ENCODE peak calls at places on chromosomes 3 and 15, in nine cellular contexts. N is astrocyte of the cerebellum, T is heart left ventricle, Q is coronary artery, A is GM20000, H is MM.1S, D is spleen, P is IMR-90, E is A549. W is an unnamed sample.

GRCh38 chr3:14602006-14602803 is 49.4 kb upstream of the CCDC174 start:
- DNase-seq in E (peak), Q (no peak), P (no peak), H (no peak), T (no peak), A (peak), N (no peak), D (no peak), W (no peak)

GRCh38 chr15:77528968-77529319 is 103.8 kb downstream of the LINGO1 start:
- DNase-seq in P (no peak), D (peak), Q (no peak), A (no peak), N (no peak), H (no peak), E (no peak), T (no peak), W (no peak)

GRCh38 chr15:93152264-93152884 is 63.4 kb upstream of the RGMA start:
- DNase-seq in T (no peak), E (no peak), A (no peak), H (no peak), N (no peak), D (peak), Q (no peak), P (no peak), W (peak)

GRCh38 chr3:118938183-118938961 is 96.3 kb downstream of the IGSF11 start:
- DNase-seq in N (no peak), E (peak), T (no peak), A (no peak), Q (no peak), P (peak), H (no peak), D (no peak), W (peak)

GRCh38 chr15:92393287-92393993 is at the start of gene ST8SIA2:
- DNase-seq in A (peak), T (peak), Q (no peak), P (no peak), E (no peak), D (no peak), N (no peak), H (peak), W (peak)

GRCh38 chr3:64214002-64214696 is 11.1 kb downstream of the PRICKLE2 start:
- DNase-seq in T (peak), N (peak), E (no peak), Q (peak), P (peak), D (no peak), H (no peak), A (no peak), W (no peak)

GRCh38 chr3:84961492-84962255 is 2.9 kb downstream of the CADM2 start:
- DNase-seq in T (no peak), Q (no peak), E (no peak), P (no peak), D (no peak), N (no peak), A (no peak), H (no peak), W (no peak)

GRCh38 chr3:159872374-159873109 is 116.1 kb upstream of the IL12A start:
- DNase-seq in N (peak), H (peak), P (peak), D (no peak), A (no peak), Q (no peak), E (peak), T (no peak), W (no peak)

GRCh38 chr3:124964432-124964831 is 29.9 kb upstream of the MUC13 start:
- DNase-seq in T (no peak), D (no peak), N (peak), P (peak), A (no peak), H (no peak), Q (no peak), E (no peak), W (no peak)

GRCh38 chr15:40782609-40783227 is 12.9 kb downstream of the C15orf62 start:
- DNase-seq in A (peak), T (peak), N (no peak), E (peak), D (peak), H (peak), Q (no peak), P (no peak), W (peak)

GRCh38 chr3:13772885-13773745 is 106.8 kb downstream of the WNT7A start:
- DNase-seq in T (no peak), P (no peak), Q (peak), A (no peak), D (no peak), N (no peak), H (no peak), E (no peak), W (no peak)

GRCh38 chr3:171470714-171471227 is 10.6 kb upstream of the TNIK start:
- DNase-seq in D (no peak), P (no peak), Q (no peak), A (no peak), N (no peak), E (no peak), H (no peak), T (no peak), W (no peak)

GRCh38 chr3:63328386-63328785 is 50.3 kb downstream of the SYNPR start:
- DNase-seq in A (no peak), E (no peak), N (peak), Q (no peak), T (no peak), D (no peak), P (peak), H (no peak), W (no peak)

GRCh38 chr3:9430733-9431132 is 33.3 kb downstream of the SETD5 start:
- DNase-seq in N (no peak), T (no peak), E (no peak), D (no peak), Q (no peak), H (no peak), A (no peak), P (no peak), W (no peak)

GRCh38 chr3:167716920-167717319 is 17.8 kb downstream of the PDCD10 start:
- DNase-seq in E (no peak), Q (no peak), A (no peak), P (no peak), D (no peak), T (no peak), N (no peak), H (no peak), W (no peak)

GRCh38 chr3:43176666-43177065 is 70.8 kb upstream of the POMGNT2 start:
- DNase-seq in D (no peak), N (no peak), Q (no peak), H (no peak), E (no peak), T (peak), A (no peak), P (no peak), W (no peak)

GRCh38 chr15:62506217-62506805 is 341.2 kb upstream of the C2CD4B start:
- DNase-seq in T (peak), Q (no peak), D (no peak), N (peak), A (no peak), P (peak), H (no peak), E (peak), W (no peak)

GRCh38 chr3:189714991-189715961 is 84.1 kb downstream of the TP63 start:
- DNase-seq in E (no peak), A (no peak), T (no peak), P (peak), Q (no peak), N (peak), H (no peak), D (no peak), W (no peak)

GRCh38 chr3:48938156-48938555 is 19.5 kb downstream of the ARIH2 start:
- DNase-seq in T (no peak), P (peak), H (no peak), N (no peak), Q (no peak), E (no peak), D (no peak), A (no peak), W (no peak)

GRCh38 chr3:30779686-30780287 is 114.7 kb downstream of the GADL1 start:
- DNase-seq in N (no peak), H (peak), P (peak), E (peak), D (no peak), A (peak), T (no peak), Q (no peak), W (peak)

GRCh38 chr15:79185199-79185598 is 94.6 kb upstream of the RASGRF1 start:
- DNase-seq in Q (no peak), D (no peak), T (no peak), P (no peak), H (peak), N (no peak), A (no peak), E (no peak), W (peak)

GRCh38 chr3:120145498-120146285 is 51.4 kb upstream of the GSK3B start:
- DNase-seq in P (peak), N (no peak), D (no peak), T (no peak), A (no peak), Q (no peak), E (peak), H (peak), W (peak)

GRCh38 chr3:46541856-46542255 is 24.2 kb downstream of the LRRC2 start:
- DNase-seq in Q (no peak), T (no peak), D (no peak), H (no peak), P (no peak), E (no peak), N (no peak), A (no peak), W (no peak)

DNA sequence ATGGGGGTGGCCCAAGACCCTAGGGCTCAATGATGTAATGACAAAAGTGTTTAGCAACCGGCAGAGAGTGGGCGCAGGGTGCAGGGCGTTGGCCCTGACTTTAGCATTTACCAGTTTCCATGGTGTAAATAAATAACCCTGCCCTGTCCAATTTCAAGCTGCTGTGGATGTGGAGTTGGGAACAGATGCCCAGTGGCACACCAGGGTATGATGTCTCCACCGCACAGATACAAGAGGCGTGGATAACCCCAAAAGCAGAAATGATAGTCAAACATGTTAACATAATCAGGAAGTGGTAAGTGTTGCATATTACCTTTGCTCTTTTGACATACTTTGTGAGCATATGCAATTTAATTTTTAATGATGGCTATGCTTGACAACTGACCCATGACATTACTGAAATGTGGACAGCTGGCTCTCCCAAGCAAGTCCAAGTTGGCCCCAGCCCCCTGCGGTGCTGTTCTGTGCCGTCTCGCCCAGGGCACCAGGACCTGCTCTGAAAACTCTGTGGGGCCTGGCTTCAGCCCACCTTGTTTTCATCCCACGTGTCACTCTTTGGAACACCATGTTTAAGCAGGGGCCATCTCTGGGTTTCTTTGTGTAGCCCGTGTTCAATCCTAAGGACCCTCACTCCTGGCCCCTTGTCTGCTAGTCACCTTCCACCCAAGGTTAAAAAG is 10.8 kb upstream of the ANPEP start:
- DNase-seq in N (no peak), H (no peak), T (no peak), E (no peak), D (no peak), A (no peak), P (no peak), Q (no peak), W (no peak)
- TF ChIP-seq CTCF in N (no peak), H (no peak), T (no peak), E (no peak), D (no peak), A (no peak), P (no peak), Q (no peak), W (no peak)

DNA sequence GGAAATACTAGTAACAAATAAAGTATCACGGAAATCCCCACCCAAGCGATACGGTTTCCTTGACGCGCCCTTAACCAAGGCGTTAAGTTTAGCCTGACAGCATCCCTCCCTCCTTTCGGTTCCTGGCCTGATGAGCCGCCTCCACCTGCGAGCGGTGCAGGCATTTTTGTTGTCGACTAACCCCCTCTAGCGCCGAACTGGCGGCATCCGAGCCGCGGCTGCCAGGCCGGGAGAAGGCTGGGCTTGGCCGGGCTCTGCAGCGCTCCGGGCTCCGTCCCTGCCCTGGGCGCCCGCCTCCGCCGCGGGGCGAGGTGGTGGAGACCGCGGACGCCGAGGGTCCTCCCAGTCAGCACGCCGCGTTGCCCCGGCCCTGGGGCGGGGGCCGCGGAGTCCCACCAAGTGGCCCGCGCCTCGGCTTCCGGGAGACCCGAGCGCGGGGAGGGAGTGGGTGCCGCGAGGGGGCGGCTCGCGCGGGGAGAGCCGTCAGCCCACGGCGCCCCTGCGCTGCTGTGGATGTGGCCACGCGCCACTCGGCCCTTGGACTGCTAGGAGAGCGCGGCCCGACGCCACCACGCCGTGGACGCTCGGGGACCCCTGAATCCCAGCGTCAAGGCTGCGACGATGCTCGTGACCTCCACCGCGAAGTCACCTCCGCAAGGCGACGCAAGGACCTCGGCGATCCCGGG is 1.1 kb upstream of the EPHA6 start:
- DNase-seq in D (peak), E (peak), N (peak), A (peak), H (peak), Q (no peak), P (peak), T (peak), W (peak)
- TF ChIP-seq CTCF in D (no peak), E (peak), N (peak), A (peak), H (peak), Q (peak), P (peak), T (peak), W (peak)

DNA sequence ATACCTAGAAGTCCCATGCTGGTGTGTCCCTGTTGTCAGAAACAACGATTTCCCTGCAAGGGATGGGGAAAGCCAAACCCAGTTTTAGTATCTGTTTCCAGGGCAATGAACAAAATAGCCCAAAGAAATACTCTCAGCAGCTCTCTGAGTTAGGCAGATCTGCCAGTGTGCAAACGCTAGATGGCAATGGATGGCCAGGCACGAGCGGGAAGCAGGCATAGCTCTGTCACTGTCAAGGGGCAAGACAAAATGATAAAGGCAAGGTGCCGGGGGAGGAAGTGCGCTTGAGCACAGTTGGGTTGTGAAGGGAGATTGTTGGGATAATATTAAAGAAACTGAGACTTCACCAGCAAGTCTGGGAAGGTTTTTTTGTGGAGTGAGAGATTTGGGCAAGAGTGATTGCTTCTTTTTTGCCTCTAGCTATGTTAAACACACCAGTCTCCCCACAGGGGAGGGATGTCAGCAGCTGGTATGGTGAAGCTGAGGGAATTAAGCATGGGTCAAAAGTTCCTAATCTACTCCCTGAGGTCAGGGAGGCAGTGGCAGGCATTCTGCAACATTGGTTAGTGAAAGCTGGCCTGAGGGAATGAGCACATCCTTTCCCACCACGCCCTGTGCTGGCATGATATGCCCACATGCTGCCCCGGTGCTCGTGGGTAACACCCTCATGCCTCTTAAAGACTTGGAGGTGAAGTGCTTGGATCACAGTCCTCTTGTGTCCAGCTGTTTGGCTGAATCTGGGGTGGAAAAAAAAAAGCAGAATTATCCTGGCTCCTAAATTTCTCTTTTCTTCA is 117.6 kb downstream of the PDCD6IP start:
- DNase-seq in Q (no peak), A (peak), D (no peak), T (no peak), P (peak), H (no peak), N (no peak), E (peak), W (peak)
- TF ChIP-seq CTCF in Q (no peak), A (no peak), D (no peak), T (peak), P (peak), H (no peak), N (peak), E (peak), W (no peak)

DNA sequence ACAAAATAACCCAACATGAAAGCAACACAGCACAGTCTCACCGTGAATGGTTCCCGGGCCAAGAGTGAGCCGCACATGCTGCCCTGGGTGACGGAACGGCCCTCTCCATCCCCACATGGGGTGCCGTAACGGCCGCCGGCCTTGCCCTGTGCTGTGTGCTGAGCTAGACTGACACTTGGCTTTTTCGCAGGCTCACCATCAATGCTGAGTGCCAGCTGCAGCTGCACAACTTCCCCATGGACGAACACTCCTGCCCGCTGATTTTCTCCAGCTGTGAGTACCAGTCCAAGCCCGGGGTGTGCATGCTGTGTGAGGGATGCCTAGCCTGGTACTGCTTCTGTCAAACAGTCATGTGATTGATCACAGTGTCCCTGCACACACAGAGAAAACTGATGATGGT is 357.6 kb downstream of the GABRG3 start:
- DNase-seq in Q (no peak), P (no peak), T (no peak), N (no peak), A (no peak), D (no peak), E (no peak), H (no peak), W (no peak)
- TF ChIP-seq CTCF in Q (no peak), P (no peak), T (no peak), N (no peak), A (no peak), D (no peak), E (no peak), H (no peak), W (no peak)

DNA sequence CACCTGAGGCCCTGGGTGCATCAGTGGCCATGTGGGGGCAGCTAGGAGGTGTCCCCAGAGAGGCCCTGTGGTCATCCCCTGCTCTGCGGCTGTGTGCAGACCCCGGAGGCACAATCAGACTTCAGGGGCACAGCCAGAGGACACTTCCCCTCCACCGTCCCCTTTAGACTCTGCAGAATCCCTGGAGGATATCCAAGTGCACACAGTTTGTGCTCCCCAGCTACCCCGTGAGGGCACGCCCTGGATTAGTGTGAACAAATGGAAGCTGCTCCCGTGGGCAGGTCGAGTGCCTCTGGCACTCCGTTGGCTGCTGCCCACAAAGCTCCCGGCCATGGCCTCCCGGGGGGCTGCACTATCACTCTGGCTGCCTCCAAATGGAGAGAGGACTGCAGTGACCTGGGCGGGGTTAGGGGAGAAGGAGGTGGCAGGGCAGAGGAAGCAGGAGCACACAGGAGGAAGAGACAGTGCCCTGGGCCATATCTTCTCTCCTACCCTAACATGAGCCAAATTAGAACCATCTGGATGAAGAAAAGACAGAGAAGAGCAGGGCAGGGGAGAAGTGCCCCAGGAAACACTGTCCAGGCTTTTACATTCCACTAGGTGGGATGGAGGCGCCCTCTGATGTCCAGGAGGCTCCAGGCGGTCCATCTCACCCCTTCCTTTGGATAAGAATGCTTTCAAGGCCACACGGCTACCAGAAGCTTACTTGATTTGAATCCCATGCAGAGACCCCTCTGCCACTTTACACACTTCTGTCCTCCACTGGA is 29.5 kb upstream of the ACAD9 start:
- DNase-seq in Q (no peak), N (no peak), A (no peak), P (no peak), H (no peak), E (no peak), D (no peak), T (no peak), W (peak)
- TF ChIP-seq CTCF in Q (no peak), N (peak), A (no peak), P (peak), H (no peak), E (no peak), D (no peak), T (no peak), W (no peak)

GRCh38 chr15:71595846-71596553 is 214.4 kb upstream of the NR2E3 start:
- DNase-seq in T (no peak), E (no peak), H (no peak), P (peak), Q (no peak), D (no peak), A (no peak), N (no peak), W (no peak)

GRCh38 chr15:71586463-71586862 is 223.9 kb upstream of the NR2E3 start:
- DNase-seq in P (no peak), D (no peak), E (no peak), T (no peak), H (no peak), N (no peak), A (no peak), Q (no peak), W (no peak)

GRCh38 chr15:71592186-71592585 is 218.2 kb upstream of the NR2E3 start:
- DNase-seq in H (no peak), Q (no peak), T (no peak), D (no peak), N (no peak), P (no peak), A (no peak), E (no peak), W (no peak)

GRCh38 chr15:71588746-71589145 is 221.6 kb upstream of the NR2E3 start:
- DNase-seq in P (peak), A (no peak), N (peak), T (no peak), D (no peak), H (no peak), Q (no peak), E (peak), W (no peak)

GRCh38 chr15:71591057-71591456 is 219.3 kb upstream of the NR2E3 start:
- DNase-seq in H (no peak), N (no peak), E (peak), D (no peak), Q (no peak), T (no peak), P (no peak), A (no peak), W (no peak)
- TF ChIP-seq CTCF in H (no peak), N (peak), E (no peak), D (no peak), Q (no peak), T (no peak), P (no peak), A (no peak), W (no peak)

W was measured in activated CD8-positive, alpha-beta T cell treated with anti-CD3 and anti-CD28 coated beads for 36 hours.